ENCODE peak calls at places on chromosomes 4 and X, in five cellular contexts. A is suprapubic skin, G is astrocyte of the spinal cord, S is GM23248, U is AG04450. O is an unnamed sample.

GRCh38 chr4:48909697-48910096 is 3.1 kb upstream of the OCIAD2 start:
- DNase-seq in A (no peak), G (peak; percentile 98), S (peak; percentile 99), U (peak; percentile 90), O (peak; percentile 94)

GRCh38 chr4:184598753-184599491 is 50.3 kb downstream of the CASP3 start:
- DNase-seq in A (no peak), G (no peak), S (peak; percentile 38), U (no peak), O (no peak)

GRCh38 chrX:39174761-39175417 is 373.6 kb downstream of the MID1IP1 start:
- DNase-seq in A (no peak), G (no peak), S (peak; percentile 17), U (no peak), O (no peak)

GRCh38 chrX:24412637-24413363 is 52.3 kb upstream of the PDK3 start:
- DNase-seq in A (no peak), G (peak; percentile 10), S (no peak), U (no peak), O (no peak)

GRCh38 chr4:73713650-73714049 is 26.7 kb upstream of the CXCL8 start:
- DNase-seq in A (no peak), G (no peak), S (no peak), U (no peak), O (no peak)

GRCh38 chrX:1581132-1581531 is 10.3 kb upstream of the AKAP17A start:
- DNase-seq in A (no peak), G (peak; percentile 20), S (peak; percentile 48), U (no peak), O (no peak)

GRCh38 chr4:105551968-105552746 is at the start of gene ARHGEF38:
- DNase-seq in A (no peak), G (peak; percentile 25), S (peak; percentile 20), U (no peak), O (no peak)

GRCh38 chrX:39955621-39956020 is 142.1 kb downstream of the BCOR start:
- DNase-seq in A (no peak), G (no peak), S (no peak), U (no peak), O (no peak)

GRCh38 chrX:116204947-116205346 is 34.4 kb downstream of the AGTR2 start:
- DNase-seq in A (no peak), G (peak; percentile 16), S (peak; percentile 28), U (no peak), O (no peak)

GRCh38 chr4:142088906-142089305 is 452.5 kb downstream of the IL15 start:
- DNase-seq in A (no peak), G (peak; percentile 62), S (peak; percentile 64), U (no peak), O (peak; percentile 98)

GRCh38 chrX:19332983-19333382 is 10.7 kb upstream of the PDHA1 start:
- DNase-seq in A (no peak), G (no peak), S (peak; percentile 10), U (no peak), O (no peak)

GRCh38 chr4:1092983-1093361 is 20.4 kb downstream of the RNF212 start:
- DNase-seq in A (no peak), G (no peak), S (no peak), U (no peak), O (no peak)

GRCh38 chrX:1165535-1166196 is 46.8 kb downstream of the CRLF2 start:
- DNase-seq in A (peak; percentile 78), G (peak; percentile 12), S (peak; percentile 33), U (no peak), O (no peak)

GRCh38 chr4:123671633-123672404 is 275.2 kb downstream of the SPRY1 start:
- DNase-seq in A (no peak), G (no peak), S (no peak), U (no peak), O (no peak)

GRCh38 chr4:106522839-106523238 is 154.3 kb upstream of the GIMD1 start:
- DNase-seq in A (no peak), G (no peak), S (peak; percentile 33), U (no peak), O (no peak)

GRCh38 chr4:121073672-121074386 is 1.5 kb upstream of the NDNF start:
- DNase-seq in A (no peak), G (no peak), S (no peak), U (no peak), O (no peak)

GRCh38 chrX:65596270-65596669 is 61.7 kb upstream of the LAS1L start:
- DNase-seq in A (no peak), G (peak; percentile 65), S (peak; percentile 78), U (no peak), O (no peak)

GRCh38 chr4:103024996-103025395 is 5.5 kb upstream of the SLC9B1 start:
- DNase-seq in A (no peak), G (no peak), S (no peak), U (no peak), O (no peak)

GRCh38 chr4:103021120-103021519 is 1.6 kb upstream of the SLC9B1 start:
- DNase-seq in A (no peak), G (no peak), S (no peak), U (no peak), O (no peak)

GRCh38 chr4:103018391-103019318 is 850 bp downstream of the SLC9B1 start:
- DNase-seq in A (no peak), G (no peak), S (peak; percentile 72), U (no peak), O (no peak)

GRCh38 chr4:103019319-103020124 is at the start of gene SLC9B1:
- DNase-seq in A (peak; percentile 97), G (peak; percentile 99), S (peak; percentile 99), U (peak; percentile 91), O (peak; percentile 97)
- H3K4me3 ChIP-seq in A (peak within 1 kb of the TSS; percentile 46), G (peak within 1 kb of the TSS; percentile 53), S (peak within 1 kb of the TSS; percentile 73), U (peak within 1 kb of the TSS; percentile 62), O (peak within 1 kb of the TSS; percentile 52)

GRCh38 chrX:10395179-10395578 is 225.2 kb downstream of the MID1 start:
- DNase-seq in A (no peak), G (no peak), S (peak; percentile 4), U (no peak), O (no peak)
- H3K4me3 ChIP-seq in A (no peak overlapping the region), G (no peak overlapping the region), S (no peak overlapping the region), U (no peak overlapping the region), O (no peak overlapping the region)

DNA sequence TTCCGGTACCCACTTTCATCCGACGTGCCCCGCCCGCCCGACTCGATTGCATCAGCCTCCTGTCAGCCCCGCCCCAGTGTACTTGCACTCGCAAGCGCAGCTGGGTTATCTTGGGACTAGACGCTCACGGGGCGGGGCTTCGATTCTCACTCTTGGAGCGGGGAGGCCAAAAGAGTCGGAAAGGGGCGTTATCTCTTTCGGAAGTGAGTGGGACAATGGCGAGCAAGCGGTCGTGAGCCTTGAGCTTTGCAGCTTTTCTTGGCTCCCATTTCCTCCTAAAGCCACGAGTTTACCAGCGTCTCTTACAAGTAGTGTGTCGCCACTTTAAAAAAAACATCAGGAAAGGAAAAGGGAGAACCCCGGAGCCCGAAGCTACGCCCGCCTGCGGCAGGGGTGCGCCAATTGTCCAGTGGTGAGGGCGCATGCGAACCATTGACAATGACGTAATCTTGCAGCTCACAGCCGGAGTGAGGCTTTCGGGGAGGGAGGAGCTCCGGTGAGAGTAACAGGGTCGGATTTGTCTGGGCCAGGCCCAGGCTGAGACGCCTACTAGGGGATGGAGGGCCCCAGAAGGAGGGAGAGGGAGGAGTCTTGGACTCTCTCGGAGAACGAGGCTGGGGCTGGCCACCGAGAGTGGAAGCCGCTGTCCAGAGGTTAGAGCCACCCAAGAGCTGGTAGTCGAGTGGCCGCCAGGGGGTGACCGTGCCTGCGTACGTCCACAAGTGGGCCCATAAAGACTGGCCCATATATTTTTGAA is 109.5 kb downstream of the GNL3L start:
- DNase-seq in A (peak; percentile 95), G (peak; percentile 98), S (peak; percentile 97), U (peak; percentile 92), O (peak; percentile 93)
- H3K4me3 ChIP-seq in A (peak overlapping the region; percentile 45), G (peak overlapping the region; percentile 51), S (peak overlapping the region; percentile 75), U (peak overlapping the region; percentile 67), O (peak overlapping the region; percentile 50)

GRCh38 chr4:56681849-56682175 is 716 bp upstream of the HOPX start:
- DNase-seq in A (no peak), G (no peak), S (no peak), U (no peak), O (no peak)

GRCh38 chr4:56684320-56684719 is 3.2 kb upstream of the HOPX start:
- DNase-seq in A (no peak), G (peak; percentile 51), S (peak; percentile 12), U (no peak), O (no peak)

GRCh38 chr4:56683455-56683854 is 2.4 kb upstream of the HOPX start:
- DNase-seq in A (no peak), G (no peak), S (no peak), U (no peak), O (no peak)

GRCh38 chr4:56680266-56680665 is 830 bp downstream of the HOPX start:
- DNase-seq in A (no peak), G (no peak), S (no peak), U (no peak), O (no peak)

GRCh38 chr4:56681158-56681848 is at the start of gene HOPX:
- DNase-seq in A (no peak), G (peak; percentile 23), S (no peak), U (no peak), O (no peak)
- H3K4me3 ChIP-seq in A (peak within 1 kb of the TSS; percentile 38), G (peak within 1 kb of the TSS; percentile 9), S (no peak within 1 kb of the TSS), U (no peak within 1 kb of the TSS), O (no peak within 1 kb of the TSS)

DNA sequence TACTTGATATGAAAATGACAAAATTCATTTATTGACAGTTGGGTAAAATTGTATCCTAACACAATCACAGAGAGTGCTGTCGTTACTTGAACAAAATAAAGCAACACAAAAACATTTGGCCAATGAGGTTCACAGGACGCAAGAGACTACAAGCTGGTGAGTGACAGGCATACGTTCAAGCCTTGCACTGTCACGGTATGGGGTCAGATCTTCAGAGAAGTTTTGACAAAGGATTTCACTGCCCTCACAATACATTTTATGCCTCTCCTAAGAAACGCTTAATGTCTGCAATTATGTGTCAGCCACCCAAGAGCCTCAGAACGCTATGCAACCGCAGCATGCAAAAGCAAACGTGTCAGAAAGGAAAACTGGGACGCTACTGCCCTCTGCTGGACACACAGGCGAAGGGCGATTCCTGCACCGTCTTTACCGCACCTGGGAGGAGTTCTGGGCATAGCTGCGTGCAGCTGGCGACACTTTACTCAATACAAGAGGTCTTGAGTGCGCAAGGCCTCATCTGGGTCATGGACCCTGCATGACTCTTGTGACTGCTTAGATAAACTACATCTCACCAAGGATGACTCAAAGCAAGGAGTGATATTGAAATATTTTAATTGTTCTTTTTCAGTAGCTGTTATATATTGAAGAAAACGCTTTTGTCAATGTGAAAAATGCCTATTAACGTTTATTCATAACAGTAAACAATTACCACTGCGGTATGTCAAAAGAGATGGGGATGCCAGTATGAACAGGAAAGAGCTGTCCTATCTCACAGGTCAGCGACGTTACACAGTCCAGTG is 147.7 kb upstream of the FRG1 start:
- DNase-seq in A (no peak), G (peak; percentile 33), S (peak; percentile 83), U (peak; percentile 13), O (peak; percentile 21)
- H3K4me3 ChIP-seq in A (no peak overlapping the region), G (no peak overlapping the region), S (no peak overlapping the region), U (no peak overlapping the region), O (no peak overlapping the region)

DNA sequence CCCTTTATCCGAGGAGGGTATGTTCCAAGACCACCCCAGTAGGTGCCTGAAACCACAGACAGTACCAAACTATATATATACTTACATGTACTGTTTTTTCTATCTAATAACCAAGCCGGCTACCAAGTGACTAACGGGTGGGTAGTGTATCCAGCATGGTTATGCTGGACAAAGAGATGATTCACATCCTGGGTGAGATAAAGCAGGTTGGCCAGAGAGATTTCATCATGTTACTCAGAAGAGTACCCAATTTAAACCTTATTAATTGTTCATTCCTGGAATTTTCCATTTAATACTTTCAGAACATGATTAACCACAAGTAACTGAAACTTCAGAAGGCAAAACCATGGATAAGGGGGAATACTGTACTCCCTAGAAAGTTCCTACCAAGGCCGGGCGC is 46.5 kb downstream of the RFC1 start:
- DNase-seq in A (no peak), G (peak; percentile 89), S (peak; percentile 91), U (peak; percentile 63), O (peak; percentile 62)
- H3K4me3 ChIP-seq in A (no peak overlapping the region), G (no peak overlapping the region), S (peak overlapping the region; percentile 8), U (no peak overlapping the region), O (no peak overlapping the region)

GRCh38 chrX:73851014-73852009 is 288.3 kb downstream of the CHIC1 start:
- DNase-seq in A (no peak), G (peak; percentile 97), S (no peak), U (no peak), O (no peak)
- H3K4me3 ChIP-seq in A (no peak overlapping the region), G (peak overlapping the region; percentile 91), S (no peak overlapping the region), U (no peak overlapping the region), O (no peak overlapping the region)